ENCODE peak calls at places on chromosome 6, in six cellular contexts. One of them, this sample, is unnamed.

GRCh38 chr6:36769676-36770499 is 69.4 kb downstream of the CPNE5 start:
- DNase-seq in endothelial cell: no peak
- DNase-seq in mucosa of descending colon: peak
- DNase-seq in right atrium auricular region: no peak
- DNase-seq in AG09309: no peak
- DNase-seq in ascending aorta: no peak
- DNase-seq in this sample: peak

GRCh38 chr6:144493035-144493910 is 208.1 kb downstream of the UTRN start:
- DNase-seq in AG09309: no peak
- DNase-seq in ascending aorta: no peak
- DNase-seq in right atrium auricular region: no peak
- DNase-seq in endothelial cell: no peak
- DNase-seq in mucosa of descending colon: no peak
- DNase-seq in this sample: no peak

GRCh38 chr6:56193846-56194245 is 53.5 kb downstream of the COL21A1 start:
- DNase-seq in AG09309: no peak
- DNase-seq in right atrium auricular region: no peak
- DNase-seq in endothelial cell: no peak
- DNase-seq in ascending aorta: no peak
- DNase-seq in mucosa of descending colon: no peak
- DNase-seq in this sample: peak

GRCh38 chr6:51199733-51200132 is 381.1 kb downstream of the TFAP2B start:
- DNase-seq in ascending aorta: no peak
- DNase-seq in endothelial cell: no peak
- DNase-seq in AG09309: no peak
- DNase-seq in right atrium auricular region: no peak
- DNase-seq in mucosa of descending colon: no peak
- DNase-seq in this sample: no peak

GRCh38 chr6:136284909-136285308 is 4.7 kb downstream of the BCLAF1 start:
- DNase-seq in ascending aorta: no peak
- DNase-seq in mucosa of descending colon: no peak
- DNase-seq in AG09309: no peak
- DNase-seq in right atrium auricular region: no peak
- DNase-seq in endothelial cell: no peak
- DNase-seq in this sample: peak

GRCh38 chr6:7726416-7727149 is 684 bp downstream of the BMP6 start:
- DNase-seq in endothelial cell: peak
- DNase-seq in AG09309: no peak
- DNase-seq in right atrium auricular region: no peak
- DNase-seq in mucosa of descending colon: peak
- DNase-seq in ascending aorta: no peak
- DNase-seq in this sample: no peak

GRCh38 chr6:51322505-51322904 is 503.8 kb downstream of the TFAP2B start:
- DNase-seq in endothelial cell: no peak
- DNase-seq in AG09309: no peak
- DNase-seq in mucosa of descending colon: no peak
- DNase-seq in ascending aorta: no peak
- DNase-seq in right atrium auricular region: no peak
- DNase-seq in this sample: no peak

GRCh38 chr6:145235207-145235606 is 500.1 kb downstream of the EPM2A start:
- DNase-seq in ascending aorta: no peak
- DNase-seq in mucosa of descending colon: no peak
- DNase-seq in AG09309: no peak
- DNase-seq in right atrium auricular region: no peak
- DNase-seq in endothelial cell: no peak
- DNase-seq in this sample: no peak

GRCh38 chr6:112882381-112882780 is 535.3 kb downstream of the RFPL4B start:
- DNase-seq in right atrium auricular region: no peak
- DNase-seq in endothelial cell: no peak
- DNase-seq in AG09309: no peak
- DNase-seq in ascending aorta: no peak
- DNase-seq in mucosa of descending colon: no peak
- DNase-seq in this sample: no peak

GRCh38 chr6:147390909-147391536 is 117.5 kb upstream of the SAMD5 start:
- DNase-seq in ascending aorta: no peak
- DNase-seq in right atrium auricular region: no peak
- DNase-seq in mucosa of descending colon: no peak
- DNase-seq in AG09309: no peak
- DNase-seq in endothelial cell: peak
- DNase-seq in this sample: peak

GRCh38 chr6:73901986-73902385 is 206.0 kb downstream of the CD109 start:
- DNase-seq in AG09309: no peak
- DNase-seq in endothelial cell: no peak
- DNase-seq in right atrium auricular region: no peak
- DNase-seq in mucosa of descending colon: no peak
- DNase-seq in ascending aorta: no peak
- DNase-seq in this sample: no peak

GRCh38 chr6:82686719-82687118 is 323.1 kb downstream of the TPBG start:
- DNase-seq in right atrium auricular region: no peak
- DNase-seq in ascending aorta: no peak
- DNase-seq in mucosa of descending colon: no peak
- DNase-seq in endothelial cell: no peak
- DNase-seq in AG09309: no peak
- DNase-seq in this sample: no peak

GRCh38 chr6:25028346-25028745 is 92.6 kb upstream of the RIPOR2 start:
- DNase-seq in right atrium auricular region: no peak
- DNase-seq in mucosa of descending colon: no peak
- DNase-seq in endothelial cell: no peak
- DNase-seq in ascending aorta: no peak
- DNase-seq in AG09309: no peak
- DNase-seq in this sample: no peak
- TF ChIP-seq CTCF in right atrium auricular region: no peak
- TF ChIP-seq CTCF in mucosa of descending colon: no peak
- TF ChIP-seq CTCF in endothelial cell: no peak
- TF ChIP-seq CTCF in ascending aorta: no peak
- TF ChIP-seq CTCF in AG09309: no peak
- TF ChIP-seq CTCF in this sample: no peak

DNA sequence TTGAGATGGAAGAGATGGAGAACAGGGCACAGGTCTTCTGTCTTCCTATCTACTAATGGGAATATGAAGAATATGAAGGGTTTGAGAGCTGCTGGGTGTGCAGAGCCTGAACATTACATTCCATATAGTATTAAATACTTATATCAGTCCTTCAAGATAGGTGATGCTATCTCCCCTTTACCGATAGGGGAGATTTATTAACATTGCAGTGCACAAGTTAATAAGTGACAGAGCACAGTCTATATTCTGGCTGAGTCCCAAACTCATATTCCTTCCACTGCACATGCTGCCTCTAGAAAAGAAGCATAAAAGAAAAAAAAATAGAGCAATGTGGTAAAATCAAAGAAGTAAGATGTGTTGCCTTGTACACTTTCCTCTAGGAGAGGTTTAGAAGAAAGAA is 18.5 kb upstream of the KIAA0408 start:
- DNase-seq in mucosa of descending colon: no peak
- DNase-seq in ascending aorta: no peak
- DNase-seq in AG09309: no peak
- DNase-seq in right atrium auricular region: no peak
- DNase-seq in endothelial cell: no peak
- DNase-seq in this sample: no peak
- TF ChIP-seq CTCF in mucosa of descending colon: no peak
- TF ChIP-seq CTCF in ascending aorta: no peak
- TF ChIP-seq CTCF in AG09309: no peak
- TF ChIP-seq CTCF in right atrium auricular region: no peak
- TF ChIP-seq CTCF in endothelial cell: no peak
- TF ChIP-seq CTCF in this sample: no peak

DNA sequence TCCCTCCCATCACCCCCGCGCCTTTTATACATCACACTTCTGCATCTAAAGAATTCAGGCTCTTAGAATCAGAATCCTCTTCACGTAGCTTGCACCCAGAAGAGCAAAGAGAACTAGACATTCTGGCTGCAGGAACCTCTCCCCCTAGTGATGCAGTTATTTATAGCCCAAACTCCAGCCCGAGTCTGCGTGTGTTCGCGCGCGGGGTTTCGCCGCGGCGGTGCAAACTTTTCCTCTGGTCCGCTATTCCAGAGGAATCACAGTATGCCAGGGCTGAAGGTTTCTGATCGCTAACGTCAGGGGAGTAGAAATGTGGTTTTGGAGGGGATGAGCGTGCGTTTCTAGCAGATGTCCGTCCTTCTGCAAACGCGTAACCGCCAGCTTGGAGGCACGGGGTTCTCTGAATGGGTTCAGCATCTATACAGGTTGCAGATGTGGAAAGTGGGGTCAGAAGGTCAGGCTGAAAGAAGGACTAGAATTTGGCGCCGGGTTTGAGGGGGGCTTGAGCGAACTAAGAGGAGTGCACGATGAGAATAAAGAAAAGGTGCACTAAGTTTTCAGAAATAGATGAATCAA is 1.9 kb downstream of the EPHA7 start:
- DNase-seq in AG09309: no peak
- DNase-seq in mucosa of descending colon: peak
- DNase-seq in endothelial cell: peak
- DNase-seq in ascending aorta: no peak
- DNase-seq in right atrium auricular region: no peak
- DNase-seq in this sample: no peak
- TF ChIP-seq CTCF in AG09309: no peak
- TF ChIP-seq CTCF in mucosa of descending colon: no peak
- TF ChIP-seq CTCF in endothelial cell: no peak
- TF ChIP-seq CTCF in ascending aorta: no peak
- TF ChIP-seq CTCF in right atrium auricular region: no peak
- TF ChIP-seq CTCF in this sample: no peak

DNA sequence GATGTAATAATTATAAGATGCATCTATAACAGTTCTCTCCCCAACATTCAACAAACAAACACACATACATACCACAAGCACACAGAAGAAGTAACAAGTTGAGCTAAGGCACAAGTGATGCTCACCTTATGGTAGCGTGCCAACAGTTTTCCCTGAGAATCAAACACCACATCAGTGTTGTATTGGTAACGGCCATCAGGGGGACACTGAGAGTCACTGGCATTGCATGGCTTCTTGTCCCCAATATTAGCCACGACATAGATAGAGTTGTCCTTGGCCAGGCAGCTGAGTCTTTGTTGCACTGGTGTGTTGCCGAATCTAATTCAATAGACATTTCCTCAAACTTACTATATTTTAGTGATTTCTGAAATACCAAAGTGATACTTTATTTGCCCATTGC is 14.8 kb upstream of the VNN1 start:
- DNase-seq in AG09309: no peak
- DNase-seq in endothelial cell: peak
- DNase-seq in right atrium auricular region: no peak
- DNase-seq in mucosa of descending colon: no peak
- DNase-seq in ascending aorta: no peak
- DNase-seq in this sample: no peak
- TF ChIP-seq CTCF in AG09309: no peak
- TF ChIP-seq CTCF in endothelial cell: peak
- TF ChIP-seq CTCF in right atrium auricular region: no peak
- TF ChIP-seq CTCF in mucosa of descending colon: no peak
- TF ChIP-seq CTCF in ascending aorta: no peak
- TF ChIP-seq CTCF in this sample: no peak

GRCh38 chr6:68343901-68344300 is 291.2 kb upstream of the ADGRB3 start:
- DNase-seq in right atrium auricular region: no peak
- DNase-seq in endothelial cell: peak
- DNase-seq in mucosa of descending colon: no peak
- DNase-seq in AG09309: no peak
- DNase-seq in ascending aorta: no peak
- DNase-seq in this sample: no peak
- TF ChIP-seq CTCF in right atrium auricular region: no peak
- TF ChIP-seq CTCF in endothelial cell: peak
- TF ChIP-seq CTCF in mucosa of descending colon: no peak
- TF ChIP-seq CTCF in AG09309: no peak
- TF ChIP-seq CTCF in ascending aorta: no peak
- TF ChIP-seq CTCF in this sample: peak

GRCh38 chr6:27183082-27183832 is 64.2 kb upstream of the PRSS16 start:
- DNase-seq in ascending aorta: no peak
- DNase-seq in AG09309: no peak
- DNase-seq in endothelial cell: no peak
- DNase-seq in mucosa of descending colon: no peak
- DNase-seq in right atrium auricular region: no peak
- DNase-seq in this sample: no peak
- TF ChIP-seq CTCF in ascending aorta: no peak
- TF ChIP-seq CTCF in AG09309: no peak
- TF ChIP-seq CTCF in endothelial cell: no peak
- TF ChIP-seq CTCF in mucosa of descending colon: no peak
- TF ChIP-seq CTCF in right atrium auricular region: no peak
- TF ChIP-seq CTCF in this sample: no peak

GRCh38 chr6:453152-453551 is 61.6 kb downstream of the IRF4 start:
- DNase-seq in right atrium auricular region: peak
- DNase-seq in ascending aorta: no peak
- DNase-seq in AG09309: no peak
- DNase-seq in mucosa of descending colon: peak
- DNase-seq in endothelial cell: no peak
- DNase-seq in this sample: no peak
- TF ChIP-seq CTCF in right atrium auricular region: no peak
- TF ChIP-seq CTCF in ascending aorta: no peak
- TF ChIP-seq CTCF in AG09309: no peak
- TF ChIP-seq CTCF in mucosa of descending colon: no peak
- TF ChIP-seq CTCF in endothelial cell: no peak
- TF ChIP-seq CTCF in this sample: no peak

GRCh38 chr6:152746172-152746553 is 4.4 kb upstream of the VIP start:
- DNase-seq in AG09309: peak
- DNase-seq in right atrium auricular region: no peak
- DNase-seq in endothelial cell: no peak
- DNase-seq in ascending aorta: no peak
- DNase-seq in mucosa of descending colon: no peak
- DNase-seq in this sample: no peak
- TF ChIP-seq CTCF in AG09309: no peak
- TF ChIP-seq CTCF in right atrium auricular region: no peak
- TF ChIP-seq CTCF in endothelial cell: no peak
- TF ChIP-seq CTCF in ascending aorta: no peak
- TF ChIP-seq CTCF in mucosa of descending colon: no peak
- TF ChIP-seq CTCF in this sample: no peak

DNA sequence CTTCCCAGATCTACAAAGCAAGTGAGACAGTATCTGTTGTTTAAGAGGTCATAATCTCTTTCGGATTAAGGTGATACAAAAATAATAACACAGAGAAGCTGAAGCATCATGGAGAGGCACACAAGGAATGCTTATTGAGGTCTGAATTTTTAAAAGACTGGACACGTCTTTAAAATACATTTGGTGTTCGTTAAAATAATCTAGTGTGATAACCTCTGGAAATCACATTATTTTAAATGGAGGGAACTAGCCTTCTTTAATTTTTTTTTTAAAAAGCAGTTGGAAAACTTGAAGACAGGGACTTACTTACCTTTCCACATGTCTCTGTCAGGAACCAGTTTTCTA is 1.9 kb upstream of the LRRC1 start:
- DNase-seq in AG09309: no peak
- DNase-seq in right atrium auricular region: no peak
- DNase-seq in ascending aorta: no peak
- DNase-seq in endothelial cell: no peak
- DNase-seq in mucosa of descending colon: no peak
- DNase-seq in this sample: no peak
- TF ChIP-seq CTCF in AG09309: no peak
- TF ChIP-seq CTCF in right atrium auricular region: no peak
- TF ChIP-seq CTCF in ascending aorta: no peak
- TF ChIP-seq CTCF in endothelial cell: no peak
- TF ChIP-seq CTCF in mucosa of descending colon: no peak
- TF ChIP-seq CTCF in this sample: no peak